ENCODE peak calls at places on chromosomes 12 and 14, in eight cellular contexts. X is body of pancreas, J is left lung, L is lower lobe of right lung, M is lung, B is heart left ventricle, N is heart right ventricle, A is adipocyte. E is an unnamed sample. For H3K4me1, the result is how much of the 10 kb centered on the place peaks cover.

GRCh38 chr14:51439896-51440295 is 199.8 kb downstream of the TMX1 start:
- DNase-seq in J (no peak), B (no peak), A (no peak), M (no peak), N (no peak), L (no peak), X (no peak), E (no peak)

GRCh38 chr12:76384560-76384959 is 36.3 kb upstream of the BBS10 start:
- DNase-seq in M (no peak), L (no peak), X (no peak), J (no peak), B (no peak), N (no peak), A (no peak), E (no peak)

GRCh38 chr12:40768125-40768864 is 76.1 kb downstream of the CNTN1 start:
- DNase-seq in X (no peak), N (no peak), A (peak), B (no peak), M (no peak), L (no peak), J (no peak), E (no peak)

GRCh38 chr14:67514650-67515385 is 18.3 kb upstream of the PLEKHH1 start:
- DNase-seq in L (peak), A (peak), B (peak), X (peak), M (peak), J (peak), N (peak), E (peak)

GRCh38 chr12:81726634-81727033 is 32.5 kb downstream of the PPFIA2 start:
- DNase-seq in X (no peak), J (no peak), L (no peak), A (no peak), B (no peak), N (no peak), M (no peak), E (no peak)

GRCh38 chr12:122894173-122895121 is 1.5 kb downstream of the VPS37B start:
- DNase-seq in J (peak), L (peak), M (peak), B (no peak), X (peak), A (no peak), N (no peak), E (peak)

GRCh38 chr12:63206908-63207307 is 55.9 kb upstream of the AVPR1A start:
- DNase-seq in L (no peak), N (no peak), B (peak), M (no peak), X (peak), A (peak), J (no peak), E (no peak)

GRCh38 chr12:32809196-32809595 is 53.5 kb upstream of the YARS2 start:
- DNase-seq in B (no peak), A (no peak), L (no peak), N (no peak), J (no peak), M (no peak), X (no peak), E (no peak)

GRCh38 chr12:27012982-27013255 is 1.3 kb downstream of the TM7SF3 start:
- DNase-seq in M (no peak), B (no peak), A (no peak), X (peak), N (no peak), J (no peak), L (no peak), E (no peak)

GRCh38 chr12:27008070-27008469 is 6.1 kb downstream of the TM7SF3 start:
- DNase-seq in X (no peak), A (no peak), J (no peak), M (no peak), L (no peak), N (no peak), B (no peak), E (no peak)

GRCh38 chr12:27012239-27012981 is 1.8 kb downstream of the TM7SF3 start:
- DNase-seq in A (no peak), B (no peak), L (no peak), N (no peak), J (no peak), M (no peak), X (peak), E (no peak)

GRCh38 chr12:27006797-27007467 is 7.3 kb downstream of the TM7SF3 start:
- DNase-seq in J (no peak), X (no peak), N (no peak), B (no peak), L (no peak), M (no peak), A (no peak), E (no peak)

DNA sequence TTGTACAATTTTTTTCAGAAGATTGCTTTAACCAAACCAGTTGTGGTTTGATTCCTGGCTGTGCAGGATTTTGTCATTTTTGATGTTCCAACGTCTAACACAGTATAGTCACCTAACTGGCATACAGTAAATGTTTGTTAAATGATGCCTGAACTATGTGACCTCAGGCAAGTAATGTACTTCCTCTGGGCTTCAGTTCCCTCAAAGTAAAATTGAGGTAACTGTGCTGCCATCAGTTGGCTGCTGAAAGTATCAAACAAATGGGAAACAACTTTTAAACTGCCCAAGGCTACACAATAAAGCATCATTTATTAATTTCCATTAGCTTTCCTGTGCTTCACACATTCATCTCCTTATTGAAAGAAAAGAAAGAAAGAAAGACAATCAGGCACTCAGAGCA is 4.3 kb downstream of the TM7SF3 start:
- DNase-seq in J (no peak), L (no peak), X (no peak), A (no peak), B (no peak), M (no peak), N (no peak), E (no peak)
- H3K4me1 ChIP-seq in J (half or more), L (half or more), X (half or more), A (under half), B (under half), M (under half), N (under half), E (under half)

GRCh38 chr12:6249580-6249979 is 49.4 kb downstream of the CD9 start:
- DNase-seq in X (no peak), N (no peak), B (no peak), M (no peak), L (no peak), A (no peak), J (no peak), E (peak)

GRCh38 chr12:6254491-6254890 is 54.3 kb downstream of the CD9 start:
- DNase-seq in M (no peak), X (no peak), J (no peak), L (no peak), B (no peak), N (no peak), A (no peak), E (peak)

GRCh38 chr12:6250343-6250742 is 50.1 kb downstream of the CD9 start:
- DNase-seq in L (no peak), N (no peak), M (no peak), X (peak), A (peak), J (no peak), B (no peak), E (peak)

GRCh38 chr12:6253278-6253677 is 53.1 kb downstream of the CD9 start:
- DNase-seq in N (no peak), M (no peak), X (no peak), A (no peak), L (no peak), J (no peak), B (no peak), E (no peak)
- H3K4me1 ChIP-seq in N (under half), M (under half), X (under half), A (under half), L (under half), J (under half), B (under half), E (under half)

GRCh38 chr14:99575043-99576023 is 28.7 kb downstream of the CCDC85C start:
- DNase-seq in A (no peak), M (peak), J (peak), X (peak), B (peak), L (peak), N (no peak), E (peak)

GRCh38 chr14:99576761-99577705 is 27.0 kb downstream of the CCDC85C start:
- DNase-seq in L (no peak), B (no peak), N (no peak), M (no peak), J (no peak), A (no peak), X (no peak), E (no peak)

GRCh38 chr14:99578541-99579044 is 25.4 kb downstream of the CCDC85C start:
- DNase-seq in J (no peak), M (no peak), L (no peak), X (peak), N (peak), A (no peak), B (peak), E (no peak)

GRCh38 chr14:99574099-99574880 is 29.7 kb downstream of the CCDC85C start:
- DNase-seq in M (peak), B (peak), A (peak), N (peak), L (peak), J (peak), X (peak), E (peak)

GRCh38 chr14:99576304-99576703 is 27.7 kb downstream of the CCDC85C start:
- DNase-seq in X (no peak), L (no peak), N (no peak), J (no peak), B (no peak), M (no peak), A (no peak), E (no peak)
- H3K4me1 ChIP-seq in X (half or more), L (half or more), N (half or more), J (under half), B (half or more), M (half or more), A (under half), E (half or more)

GRCh38 chr12:116156614-116157013 is 120.9 kb downstream of the MED13L start:
- DNase-seq in B (no peak), L (no peak), M (no peak), A (no peak), X (no peak), N (no peak), J (no peak), E (no peak)
- H3K4me1 ChIP-seq in B (half or more), L (half or more), M (under half), A (half or more), X (half or more), N (under half), J (half or more), E (under half)

GRCh38 chr14:23408307-23408630 is 196 bp upstream of the MYH6 start:
- DNase-seq in L (no peak), J (no peak), A (no peak), M (no peak), X (no peak), B (peak), N (no peak), E (no peak)
- H3K4me1 ChIP-seq in L (under half), J (under half), A (under half), M (under half), X (under half), B (under half), N (under half), E (under half)

GRCh38 chr14:55347040-55347439 is 64.6 kb downstream of the ATG14 start:
- DNase-seq in N (no peak), M (no peak), J (no peak), B (no peak), L (no peak), A (no peak), X (no peak), E (no peak)
- H3K4me1 ChIP-seq in N (under half), M (under half), J (under half), B (under half), L (under half), A (under half), X (under half), E (under half)